ENCODE peak calls at places on chromosomes 1 and 21, in six cellular contexts. C is IMR-90, Z is MM.1S, Y is colonic mucosa, F is mesenchymal stem cell, B is HCT116. A is an unnamed sample.

GRCh38 chr1:14778882-14779594 is 180.6 kb downstream of the KAZN start:
- DNase-seq in C (peak; percentile 15), Z (peak; percentile 73), Y (peak; percentile 48), F (peak; percentile 46), B (peak; percentile 21), A (peak; percentile 38)

GRCh38 chr1:36359911-36360310 is 25.8 kb downstream of the STK40 start:
- DNase-seq in C (peak; percentile 37), Z (no peak), Y (no peak), F (peak; percentile 38), B (no peak), A (no peak)

GRCh38 chr1:167648978-167649752 is 19.1 kb downstream of the RCSD1 start:
- DNase-seq in C (no peak), Z (no peak), Y (no peak), F (no peak), B (no peak), A (no peak)

GRCh38 chr21:24112020-24112419 is 1495.3 kb downstream of the MRPL39 start:
- DNase-seq in C (peak; percentile 48), Z (no peak), Y (no peak), F (no peak), B (no peak), A (peak; percentile 61)

GRCh38 chr1:91018006-91018405 is 3.8 kb downstream of the ZNF644 start:
- DNase-seq in C (no peak), Z (no peak), Y (no peak), F (peak; percentile 26), B (no peak), A (peak; percentile 44)

GRCh38 chr1:197868751-197869501 is 33.5 kb upstream of the C1orf53 start:
- DNase-seq in C (peak; percentile 70), Z (peak; percentile 79), Y (peak; percentile 40), F (peak; percentile 64), B (peak; percentile 59), A (peak; percentile 73)

GRCh38 chr1:195933816-195934215 is 674.4 kb downstream of the KCNT2 start:
- DNase-seq in C (no peak), Z (no peak), Y (no peak), F (no peak), B (no peak), A (no peak)

GRCh38 chr1:237873487-237873927 is 17.2 kb downstream of the ZP4 start:
- DNase-seq in C (peak; percentile 64), Z (no peak), Y (no peak), F (peak; percentile 85), B (no peak), A (peak; percentile 28)

GRCh38 chr1:40404670-40405462 is 31.3 kb downstream of the SMAP2 start:
- DNase-seq in C (peak; percentile 79), Z (peak; percentile 60), Y (no peak), F (peak; percentile 69), B (peak; percentile 51), A (peak; percentile 77)

GRCh38 chr1:69671363-69672010 is 103.8 kb downstream of the LRRC7 start:
- DNase-seq in C (no peak), Z (no peak), Y (no peak), F (peak; percentile 18), B (no peak), A (no peak)

GRCh38 chr1:55547441-55547840 is 332.3 kb upstream of the USP24 start:
- DNase-seq in C (peak; percentile 31), Z (no peak), Y (no peak), F (no peak), B (no peak), A (peak; percentile 59)

GRCh38 chr21:34684174-34684876 is 15.5 kb downstream of the CLIC6 start:
- DNase-seq in C (no peak), Z (no peak), Y (peak; percentile 60), F (no peak), B (no peak), A (no peak)

GRCh38 chr21:28663111-28663693 is 329.5 kb downstream of the LTN1 start:
- DNase-seq in C (no peak), Z (no peak), Y (no peak), F (no peak), B (no peak), A (no peak)

GRCh38 chr1:53061123-53061858 is 722 bp upstream of the PODN start:
- DNase-seq in C (no peak), Z (no peak), Y (no peak), F (no peak), B (no peak), A (peak; percentile 15)

GRCh38 chr1:232319106-232319505 is 310.8 kb downstream of the SIPA1L2 start:
- DNase-seq in C (no peak), Z (no peak), Y (no peak), F (no peak), B (no peak), A (no peak)

GRCh38 chr1:15758537-15758936 is at the start of gene FBLIM1:
- DNase-seq in C (no peak), Z (no peak), Y (no peak), F (no peak), B (no peak), A (peak; percentile 65)

GRCh38 chr1:214566158-214567104 is 15.0 kb upstream of the PTPN14 start:
- DNase-seq in C (peak; percentile 94), Z (no peak), Y (no peak), F (peak; percentile 63), B (no peak), A (peak; percentile 77)

GRCh38 chr1:15279576-15280230 is 32.7 kb downstream of the FHAD1 start:
- DNase-seq in C (no peak), Z (no peak), Y (no peak), F (no peak), B (no peak), A (no peak)

GRCh38 chr1:165619647-165620151 is 11.3 kb upstream of the MGST3 start:
- DNase-seq in C (no peak), Z (no peak), Y (no peak), F (no peak), B (no peak), A (no peak)

GRCh38 chr1:40313329-40313957 is 3.6 kb downstream of the COL9A2 start:
- DNase-seq in C (no peak), Z (no peak), Y (no peak), F (peak; percentile 65), B (no peak), A (no peak)

GRCh38 chr1:111620412-111620971 is 903 bp downstream of the RAP1A start:
- DNase-seq in C (no peak), Z (no peak), Y (peak; percentile 65), F (no peak), B (no peak), A (peak; percentile 39)

DNA sequence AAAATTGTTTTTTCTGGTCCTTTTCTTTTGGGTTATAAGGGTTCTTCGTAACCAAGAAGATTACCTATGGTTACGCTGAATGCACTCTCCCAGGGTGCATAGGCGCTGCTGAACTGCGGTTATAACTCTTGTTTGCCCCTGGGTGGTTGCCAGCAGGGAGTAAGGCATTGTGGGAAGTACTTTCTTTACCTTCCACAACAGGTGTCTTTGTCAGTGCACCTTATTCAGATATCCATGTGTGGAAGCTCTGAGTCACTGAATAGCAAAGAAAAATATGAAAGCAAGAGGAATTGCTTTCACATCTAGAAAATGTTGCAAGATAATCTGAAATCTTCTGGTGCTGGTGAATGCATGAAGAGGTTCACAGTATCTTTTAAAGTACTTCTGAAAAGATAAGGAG is 124.4 kb upstream of the CACYBP start:
- DNase-seq in C (no peak), Z (peak; percentile 42), Y (peak; percentile 89), F (no peak), B (no peak), A (no peak)
- H3K4me3 ChIP-seq in C (no peak overlapping the region), Z (peak overlapping the region; percentile 50), Y (peak overlapping the region; percentile 16), F (no peak overlapping the region), B (no peak overlapping the region), A (no peak overlapping the region)

DNA sequence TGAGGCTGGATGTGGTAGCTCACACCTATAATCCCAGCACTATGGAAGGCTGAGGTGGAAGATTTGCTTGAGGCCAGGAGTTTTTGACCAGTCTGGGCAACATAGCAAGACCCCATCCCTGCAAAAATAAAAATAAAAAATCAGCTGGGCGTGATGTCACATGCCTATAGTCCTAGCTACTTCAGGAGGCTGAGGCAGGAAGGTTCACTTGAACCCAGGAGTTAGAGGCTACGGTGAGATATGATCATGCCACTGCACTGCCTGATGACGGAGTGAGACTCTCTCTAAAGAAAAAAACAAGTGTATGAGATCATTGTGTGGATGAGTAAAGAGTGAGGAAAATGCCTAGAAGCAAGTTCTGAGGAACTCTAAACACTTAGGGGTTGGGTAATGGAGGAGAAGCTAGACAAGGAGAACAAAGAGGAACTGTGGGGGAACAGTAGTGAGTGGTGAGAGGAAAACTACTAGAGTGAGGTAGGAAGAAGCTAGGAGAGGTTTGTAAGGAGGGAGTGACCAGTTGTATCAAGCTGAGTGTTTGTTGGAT is 17.0 kb downstream of the CLIC4 start:
- DNase-seq in C (peak; percentile 75), Z (no peak), Y (no peak), F (peak; percentile 90), B (no peak), A (peak; percentile 46)
- H3K9ac ChIP-seq in C (no peak overlapping the region), Z (no peak overlapping the region), Y (no peak overlapping the region), F (no peak overlapping the region), B (no peak overlapping the region), A (no peak overlapping the region)

GRCh38 chr1:212292250-212292924 is 7.2 kb downstream of the PPP2R5A start:
- DNase-seq in C (no peak), Z (no peak), Y (no peak), F (no peak), B (no peak), A (no peak)

GRCh38 chr1:212294983-212295382 is 9.8 kb downstream of the PPP2R5A start:
- DNase-seq in C (no peak), Z (no peak), Y (no peak), F (no peak), B (no peak), A (no peak)

GRCh38 chr1:212295579-212295978 is 10.4 kb downstream of the PPP2R5A start:
- DNase-seq in C (no peak), Z (no peak), Y (no peak), F (no peak), B (no peak), A (no peak)

GRCh38 chr1:212291505-212292134 is 6.4 kb downstream of the PPP2R5A start:
- DNase-seq in C (peak; percentile 44), Z (peak; percentile 82), Y (no peak), F (peak; percentile 74), B (peak; percentile 27), A (peak; percentile 47)

DNA sequence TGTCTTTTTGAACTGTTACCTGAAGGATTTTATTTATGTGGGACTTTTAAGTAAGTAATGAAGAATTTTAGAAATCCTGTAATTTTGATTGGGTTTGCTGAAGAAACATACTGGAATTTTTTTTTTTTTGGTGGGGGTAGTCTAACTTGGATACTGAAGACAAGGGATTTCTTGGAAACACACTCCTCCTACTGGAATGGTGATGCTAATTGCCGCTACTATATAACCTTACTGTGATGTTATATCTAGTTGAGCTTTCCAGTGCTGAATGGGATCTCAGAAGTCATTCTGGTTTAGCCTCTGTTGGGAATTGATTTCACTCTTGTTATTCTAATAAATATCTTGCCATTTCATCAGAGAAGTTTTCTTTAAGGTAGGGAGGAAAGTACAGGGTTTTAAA is 8.4 kb downstream of the PPP2R5A start:
- DNase-seq in C (peak; percentile 38), Z (no peak), Y (no peak), F (peak; percentile 42), B (no peak), A (no peak)
- H3K4me1 ChIP-seq in C (peaks cover 6% of the 10 kb centered on the region), Z (peaks cover 9% of the 10 kb centered on the region), Y (peaks cover 11% of the 10 kb centered on the region), F (peaks cover 3% of the 10 kb centered on the region), B (peaks cover 33% of the 10 kb centered on the region), A (peaks cover 43% of the 10 kb centered on the region)

DNA sequence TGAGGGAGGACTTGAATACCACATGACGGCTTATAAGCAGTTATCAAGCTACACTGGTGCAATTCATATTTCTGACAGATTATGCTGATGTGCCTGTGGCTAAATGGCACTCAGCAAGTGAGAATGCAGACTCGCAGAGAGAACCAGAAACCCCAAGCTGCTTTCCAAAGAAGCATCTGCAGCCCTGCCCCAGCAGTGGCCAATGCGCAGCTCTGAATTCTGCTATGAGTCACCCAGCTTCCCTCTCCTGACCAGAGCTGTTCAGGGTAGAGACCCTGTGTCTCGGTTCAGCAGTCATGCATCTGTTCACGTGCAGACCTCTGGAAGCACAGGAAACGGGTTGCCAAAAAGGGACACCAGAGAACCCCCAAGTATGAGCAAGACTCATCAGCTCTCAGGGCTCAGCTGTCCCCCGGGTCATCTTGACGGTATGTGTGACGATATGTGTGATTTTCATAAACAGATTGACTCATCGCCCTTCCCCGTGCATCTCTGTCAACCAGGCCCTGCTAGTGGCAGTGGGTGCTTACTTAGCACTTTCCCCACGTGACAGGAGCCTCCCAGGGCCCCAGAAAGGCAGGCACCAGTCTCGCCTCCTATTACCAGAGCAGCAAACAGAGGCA is 76.3 kb downstream of the ITPKB start:
- DNase-seq in C (peak; percentile 100), Z (peak; percentile 98), Y (peak; percentile 65), F (peak; percentile 100), B (peak; percentile 46), A (peak; percentile 94)
- H3K4me3 ChIP-seq in C (no peak overlapping the region), Z (peak overlapping the region; percentile 45), Y (no peak overlapping the region), F (peak overlapping the region; percentile 6), B (peak overlapping the region; percentile 36), A (peak overlapping the region; percentile 54)